ENCODE peak calls at places on chromosomes 12 and 14, in four cellular contexts. One of them, this sample, is unnamed.

GRCh38 chr12:104480826-104481457 is 24.2 kb downstream of the CHST11 start:
- DNase-seq in Calu3: no peak
- DNase-seq in GM12865: no peak
- DNase-seq in neural crest cell: no peak
- DNase-seq in this sample: no peak

GRCh38 chr14:32102152-32102787 is 25.2 kb downstream of the ARHGAP5 start:
- DNase-seq in Calu3: no peak
- DNase-seq in GM12865: peak; percentile 65
- DNase-seq in neural crest cell: no peak
- DNase-seq in this sample: no peak

GRCh38 chr14:34930591-34931069 is 52.2 kb upstream of the SRP54 start:
- DNase-seq in Calu3: no peak
- DNase-seq in GM12865: peak; percentile 77
- DNase-seq in neural crest cell: no peak
- DNase-seq in this sample: no peak

GRCh38 chr14:53368714-53369191 is 215.6 kb upstream of the DDHD1 start:
- DNase-seq in Calu3: no peak
- DNase-seq in GM12865: no peak
- DNase-seq in neural crest cell: no peak
- DNase-seq in this sample: no peak

GRCh38 chr12:100721193-100721592 is 73.4 kb upstream of the ANO4 start:
- DNase-seq in Calu3: no peak
- DNase-seq in GM12865: no peak
- DNase-seq in neural crest cell: no peak
- DNase-seq in this sample: no peak

GRCh38 chr14:72986214-72986613 is 40.7 kb downstream of the ZFYVE1 start:
- DNase-seq in Calu3: no peak
- DNase-seq in GM12865: no peak
- DNase-seq in neural crest cell: no peak
- DNase-seq in this sample: no peak

GRCh38 chr12:120158351-120158750 is 36.2 kb downstream of the GCN1 start:
- DNase-seq in Calu3: no peak
- DNase-seq in GM12865: no peak
- DNase-seq in neural crest cell: no peak
- DNase-seq in this sample: no peak

GRCh38 chr14:91357272-91357671 is 60.3 kb downstream of the CCDC88C start:
- DNase-seq in Calu3: no peak
- DNase-seq in GM12865: no peak
- DNase-seq in neural crest cell: no peak
- DNase-seq in this sample: no peak

GRCh38 chr14:44640416-44640815 is 133.3 kb upstream of the FSCB start:
- DNase-seq in Calu3: no peak
- DNase-seq in GM12865: no peak
- DNase-seq in neural crest cell: no peak
- DNase-seq in this sample: no peak

GRCh38 chr12:2640281-2640680 is 154.5 kb upstream of the FKBP4 start:
- DNase-seq in Calu3: no peak
- DNase-seq in GM12865: no peak
- DNase-seq in neural crest cell: no peak
- DNase-seq in this sample: no peak
- TF ChIP-seq CTCF in Calu3: no peak
- TF ChIP-seq CTCF in GM12865: no peak
- TF ChIP-seq CTCF in neural crest cell: no peak
- TF ChIP-seq CTCF in this sample: no peak

GRCh38 chr14:24296341-24297157 is 3.0 kb downstream of the DHRS1 start:
- DNase-seq in Calu3: peak; percentile 70
- DNase-seq in GM12865: peak; percentile 92
- DNase-seq in neural crest cell: peak; percentile 45
- DNase-seq in this sample: no peak

GRCh38 chr14:24300326-24300980 is 803 bp downstream of the NOP9 start:
- DNase-seq in Calu3: no peak
- DNase-seq in GM12865: no peak
- DNase-seq in neural crest cell: no peak
- DNase-seq in this sample: no peak

GRCh38 chr14:24299255-24300191 is at the start of the genes DHRS1 and NOP9:
- DNase-seq in Calu3: peak; percentile 94
- DNase-seq in GM12865: peak; percentile 94
- DNase-seq in neural crest cell: peak; percentile 89
- DNase-seq in this sample: peak; percentile 88

GRCh38 chr14:24298892-24299254 is 707 bp downstream of the DHRS1 start:
- DNase-seq in Calu3: peak; percentile 60
- DNase-seq in GM12865: no peak
- DNase-seq in neural crest cell: no peak
- DNase-seq in this sample: no peak

GRCh38 chr14:24297190-24297964 is 2.2 kb downstream of the DHRS1 start:
- DNase-seq in Calu3: peak; percentile 36
- DNase-seq in GM12865: peak; percentile 24
- DNase-seq in neural crest cell: no peak
- DNase-seq in this sample: no peak
- TF ChIP-seq CTCF in Calu3: peak; percentile 19
- TF ChIP-seq CTCF in GM12865: peak; percentile 19
- TF ChIP-seq CTCF in neural crest cell: peak; percentile 59
- TF ChIP-seq CTCF in this sample: peak; percentile 42

GRCh38 chr12:80313184-80313583 is 130.9 kb upstream of the PTPRQ start:
- DNase-seq in Calu3: no peak
- DNase-seq in GM12865: no peak
- DNase-seq in neural crest cell: no peak
- DNase-seq in this sample: no peak
- TF ChIP-seq CTCF in Calu3: no peak
- TF ChIP-seq CTCF in GM12865: no peak
- TF ChIP-seq CTCF in neural crest cell: no peak
- TF ChIP-seq CTCF in this sample: no peak

DNA sequence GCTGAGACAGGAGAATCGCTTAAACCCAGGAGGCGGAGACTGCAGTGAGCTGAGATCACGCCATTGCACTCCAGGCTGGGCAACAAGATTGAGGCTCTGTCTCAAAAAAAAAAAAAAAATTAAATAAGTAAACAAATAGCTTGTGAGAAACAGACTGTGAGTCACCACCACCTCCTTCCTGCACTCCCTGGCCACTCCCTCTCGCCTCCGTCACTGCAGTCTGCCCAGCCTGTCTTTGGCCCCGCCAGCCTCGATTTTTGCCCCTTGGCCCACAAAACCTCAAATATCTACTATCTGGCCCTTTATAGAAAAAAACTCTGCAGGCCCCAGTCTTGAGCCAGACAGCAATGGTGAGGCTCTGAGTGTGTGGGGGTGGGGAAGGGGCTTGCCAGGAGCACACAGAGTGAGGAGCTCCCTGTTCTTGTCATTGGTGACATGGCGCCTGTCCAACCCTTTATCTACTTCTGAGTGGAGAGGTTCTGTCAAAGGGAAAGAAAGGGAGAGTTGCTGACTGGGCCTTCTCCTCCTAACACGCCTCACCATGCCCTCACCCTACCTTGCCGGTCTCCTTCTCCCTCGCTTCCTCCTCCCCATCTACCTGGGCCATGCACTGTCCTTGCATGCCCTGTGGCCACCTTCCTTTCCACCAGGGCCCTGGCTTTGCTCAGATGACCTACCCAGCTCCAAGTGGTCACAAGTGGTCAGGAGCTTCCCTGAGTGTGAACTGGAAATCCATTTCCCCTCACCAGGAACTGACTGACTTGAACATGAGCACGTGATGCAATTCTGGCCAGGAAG is 22.1 kb downstream of the LGMN start:
- DNase-seq in Calu3: peak; percentile 88
- DNase-seq in GM12865: no peak
- DNase-seq in neural crest cell: no peak
- DNase-seq in this sample: no peak
- TF ChIP-seq CTCF in Calu3: no peak
- TF ChIP-seq CTCF in GM12865: no peak
- TF ChIP-seq CTCF in neural crest cell: no peak
- TF ChIP-seq CTCF in this sample: no peak

GRCh38 chr12:113936460-113936859 is 29.7 kb downstream of the RBM19 start:
- DNase-seq in Calu3: no peak
- DNase-seq in GM12865: no peak
- DNase-seq in neural crest cell: no peak
- DNase-seq in this sample: no peak
- TF ChIP-seq CTCF in Calu3: no peak
- TF ChIP-seq CTCF in GM12865: no peak
- TF ChIP-seq CTCF in neural crest cell: no peak
- TF ChIP-seq CTCF in this sample: no peak